ENCODE peak calls at places on chromosomes 3 and 15, in five cellular contexts. One of them, this sample, is unnamed.

GRCh38 chr3:46282696-46283095 is 40.4 kb downstream of the CCR3 start:
- DNase-seq in esophagus squamous epithelium: no peak
- DNase-seq in lung: no peak
- DNase-seq in body of pancreas: no peak
- DNase-seq in GM13977: no peak
- DNase-seq in this sample: no peak

GRCh38 chr15:93983501-93983900 is 247.9 kb upstream of the MCTP2 start:
- DNase-seq in lung: no peak
- DNase-seq in esophagus squamous epithelium: no peak
- DNase-seq in body of pancreas: no peak
- DNase-seq in GM13977: no peak
- DNase-seq in this sample: no peak

GRCh38 chr3:76429536-76430177 is 610.2 kb upstream of the ROBO2 start:
- DNase-seq in esophagus squamous epithelium: no peak
- DNase-seq in body of pancreas: no peak
- DNase-seq in GM13977: no peak
- DNase-seq in lung: no peak
- DNase-seq in this sample: no peak

GRCh38 chr15:70792171-70792573 is 28.8 kb upstream of the UACA start:
- DNase-seq in body of pancreas: no peak
- DNase-seq in GM13977: no peak
- DNase-seq in lung: no peak
- DNase-seq in esophagus squamous epithelium: no peak
- DNase-seq in this sample: no peak

GRCh38 chr3:11713171-11713570 is 69.5 kb upstream of the VGLL4 start:
- DNase-seq in lung: no peak
- DNase-seq in body of pancreas: no peak
- DNase-seq in esophagus squamous epithelium: no peak
- DNase-seq in GM13977: no peak
- DNase-seq in this sample: no peak

GRCh38 chr3:13582366-13583250 is 33.7 kb downstream of the FBLN2 start:
- DNase-seq in GM13977: no peak
- DNase-seq in esophagus squamous epithelium: no peak
- DNase-seq in lung: no peak
- DNase-seq in body of pancreas: no peak
- DNase-seq in this sample: no peak

GRCh38 chr3:138165061-138165460 is 9.7 kb downstream of the DBR1 start:
- DNase-seq in GM13977: no peak
- DNase-seq in body of pancreas: no peak
- DNase-seq in lung: no peak
- DNase-seq in esophagus squamous epithelium: no peak
- DNase-seq in this sample: no peak

GRCh38 chr15:60721706-60722105 is 242.8 kb upstream of the ICE2 start:
- DNase-seq in esophagus squamous epithelium: no peak
- DNase-seq in lung: no peak
- DNase-seq in body of pancreas: no peak
- DNase-seq in GM13977: no peak
- DNase-seq in this sample: no peak

GRCh38 chr15:81098884-81099601 is 35.0 kb upstream of the CFAP161 start:
- DNase-seq in lung: peak
- DNase-seq in GM13977: no peak
- DNase-seq in esophagus squamous epithelium: no peak
- DNase-seq in body of pancreas: peak
- DNase-seq in this sample: peak

GRCh38 chr3:81998139-81998755 is 236.8 kb upstream of the GBE1 start:
- DNase-seq in lung: no peak
- DNase-seq in body of pancreas: peak
- DNase-seq in GM13977: no peak
- DNase-seq in esophagus squamous epithelium: no peak
- DNase-seq in this sample: no peak

GRCh38 chr3:142117052-142117451 is 32.3 kb downstream of the TFDP2 start:
- DNase-seq in lung: no peak
- DNase-seq in body of pancreas: no peak
- DNase-seq in GM13977: no peak
- DNase-seq in esophagus squamous epithelium: no peak
- DNase-seq in this sample: no peak

GRCh38 chr3:33612641-33613040 is 105.4 kb downstream of the CLASP2 start:
- DNase-seq in lung: no peak
- DNase-seq in body of pancreas: no peak
- DNase-seq in GM13977: no peak
- DNase-seq in esophagus squamous epithelium: no peak
- DNase-seq in this sample: no peak

GRCh38 chr3:193605876-193606275 is 12.9 kb downstream of the OPA1 start:
- DNase-seq in body of pancreas: peak
- DNase-seq in lung: peak
- DNase-seq in esophagus squamous epithelium: no peak
- DNase-seq in GM13977: peak
- DNase-seq in this sample: peak

GRCh38 chr15:82570721-82571519 is 30.7 kb upstream of the RPS17 start:
- DNase-seq in body of pancreas: no peak
- DNase-seq in lung: no peak
- DNase-seq in esophagus squamous epithelium: no peak
- DNase-seq in GM13977: no peak
- DNase-seq in this sample: no peak

GRCh38 chr15:82129769-82130168 is 84.0 kb upstream of the MEX3B start:
- DNase-seq in body of pancreas: no peak
- DNase-seq in GM13977: no peak
- DNase-seq in esophagus squamous epithelium: no peak
- DNase-seq in lung: no peak
- DNase-seq in this sample: no peak

GRCh38 chr3:183392166-183393034 is 36.0 kb downstream of the MCF2L2 start:
- DNase-seq in lung: no peak
- DNase-seq in esophagus squamous epithelium: no peak
- DNase-seq in body of pancreas: no peak
- DNase-seq in GM13977: no peak
- DNase-seq in this sample: no peak

GRCh38 chr3:189239616-189240015 is 67.8 kb downstream of the TPRG1 start:
- DNase-seq in GM13977: no peak
- DNase-seq in esophagus squamous epithelium: no peak
- DNase-seq in lung: no peak
- DNase-seq in body of pancreas: no peak
- DNase-seq in this sample: no peak

GRCh38 chr3:39433642-39434041 is 27.1 kb downstream of the RPSA start:
- DNase-seq in esophagus squamous epithelium: no peak
- DNase-seq in body of pancreas: no peak
- DNase-seq in lung: no peak
- DNase-seq in GM13977: no peak
- DNase-seq in this sample: no peak

GRCh38 chr3:40885423-40885822 is 313.9 kb upstream of the CTNNB1 start:
- DNase-seq in GM13977: no peak
- DNase-seq in body of pancreas: no peak
- DNase-seq in esophagus squamous epithelium: no peak
- DNase-seq in lung: no peak
- DNase-seq in this sample: no peak

GRCh38 chr3:113255100-113255853 is 43.9 kb downstream of the BOC start:
- DNase-seq in lung: no peak
- DNase-seq in GM13977: no peak
- DNase-seq in body of pancreas: no peak
- DNase-seq in esophagus squamous epithelium: no peak
- DNase-seq in this sample: no peak

GRCh38 chr3:113255854-113256615 is 44.7 kb downstream of the BOC start:
- DNase-seq in GM13977: no peak
- DNase-seq in esophagus squamous epithelium: no peak
- DNase-seq in lung: no peak
- DNase-seq in body of pancreas: no peak
- DNase-seq in this sample: no peak

GRCh38 chr3:113260980-113261920 is 49.9 kb downstream of the BOC start:
- DNase-seq in lung: no peak
- DNase-seq in body of pancreas: no peak
- DNase-seq in GM13977: no peak
- DNase-seq in esophagus squamous epithelium: no peak
- DNase-seq in this sample: no peak

GRCh38 chr3:113261996-113262665 is 50.8 kb downstream of the BOC start:
- DNase-seq in lung: no peak
- DNase-seq in body of pancreas: peak
- DNase-seq in esophagus squamous epithelium: no peak
- DNase-seq in GM13977: no peak
- DNase-seq in this sample: no peak

DNA sequence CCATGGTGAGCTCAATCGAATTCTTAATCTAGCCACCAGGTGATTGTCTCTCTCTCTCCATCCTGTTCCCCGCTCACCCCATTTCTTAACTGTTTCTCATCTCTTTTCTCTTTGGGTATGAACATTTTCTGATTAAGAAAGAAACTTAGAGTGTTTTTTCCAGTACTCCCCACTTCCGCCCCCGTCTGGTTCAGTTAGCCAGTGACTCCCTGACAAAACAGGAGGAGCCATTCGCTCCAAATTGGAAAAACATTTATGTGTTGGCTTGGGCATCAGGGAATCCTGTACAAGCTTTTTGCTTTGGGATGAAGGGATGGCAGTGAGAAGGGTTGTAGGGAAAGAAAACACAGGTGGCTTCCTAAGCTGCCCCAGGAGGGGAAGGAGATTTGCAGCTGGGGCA is 47.0 kb downstream of the BOC start:
- DNase-seq in GM13977: no peak
- DNase-seq in esophagus squamous epithelium: no peak
- DNase-seq in lung: no peak
- DNase-seq in body of pancreas: no peak
- DNase-seq in this sample: no peak
- TF ChIP-seq CTCF in GM13977: no peak
- TF ChIP-seq CTCF in esophagus squamous epithelium: no peak
- TF ChIP-seq CTCF in lung: no peak
- TF ChIP-seq CTCF in body of pancreas: no peak
- TF ChIP-seq CTCF in this sample: no peak

DNA sequence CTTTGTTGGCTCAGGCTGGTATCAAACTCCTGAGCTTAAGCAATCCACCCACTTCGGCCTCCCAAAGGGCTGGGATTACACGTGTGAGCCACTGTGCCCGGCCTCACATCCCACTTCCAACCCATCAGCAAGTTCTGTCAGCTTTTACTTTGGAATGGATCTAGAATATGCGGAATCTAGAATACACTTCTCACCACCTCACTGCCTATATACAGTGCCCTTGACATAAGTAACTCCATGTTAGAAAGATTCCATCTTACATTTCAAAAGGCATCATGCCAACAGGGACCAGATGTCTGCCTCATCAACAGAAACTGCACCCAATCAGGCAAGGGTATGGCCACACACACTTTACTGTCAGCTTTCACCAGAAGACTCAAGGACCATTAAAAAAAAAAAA is 9.9 kb upstream of the RBSN start:
- DNase-seq in esophagus squamous epithelium: no peak
- DNase-seq in body of pancreas: no peak
- DNase-seq in lung: no peak
- DNase-seq in GM13977: no peak
- DNase-seq in this sample: no peak
- TF ChIP-seq CTCF in esophagus squamous epithelium: no peak
- TF ChIP-seq CTCF in body of pancreas: no peak
- TF ChIP-seq CTCF in lung: no peak
- TF ChIP-seq CTCF in GM13977: no peak
- TF ChIP-seq CTCF in this sample: no peak

GRCh38 chr3:17047904-17048303 is 163.1 kb downstream of the PLCL2 start:
- DNase-seq in GM13977: no peak
- DNase-seq in lung: no peak
- DNase-seq in esophagus squamous epithelium: no peak
- DNase-seq in body of pancreas: no peak
- DNase-seq in this sample: no peak

GRCh38 chr3:17046623-17047022 is 161.9 kb downstream of the PLCL2 start:
- DNase-seq in lung: no peak
- DNase-seq in GM13977: no peak
- DNase-seq in body of pancreas: no peak
- DNase-seq in esophagus squamous epithelium: no peak
- DNase-seq in this sample: no peak

GRCh38 chr3:17052348-17052747 is 167.6 kb downstream of the PLCL2 start:
- DNase-seq in esophagus squamous epithelium: no peak
- DNase-seq in GM13977: no peak
- DNase-seq in body of pancreas: no peak
- DNase-seq in lung: no peak
- DNase-seq in this sample: no peak

GRCh38 chr3:17047162-17047561 is 162.4 kb downstream of the PLCL2 start:
- DNase-seq in body of pancreas: no peak
- DNase-seq in lung: no peak
- DNase-seq in GM13977: no peak
- DNase-seq in esophagus squamous epithelium: no peak
- DNase-seq in this sample: no peak

GRCh38 chr3:17050051-17050450 is 165.3 kb downstream of the PLCL2 start:
- DNase-seq in lung: no peak
- DNase-seq in body of pancreas: no peak
- DNase-seq in esophagus squamous epithelium: no peak
- DNase-seq in GM13977: no peak
- DNase-seq in this sample: no peak
- TF ChIP-seq CTCF in lung: no peak
- TF ChIP-seq CTCF in body of pancreas: no peak
- TF ChIP-seq CTCF in esophagus squamous epithelium: no peak
- TF ChIP-seq CTCF in GM13977: no peak
- TF ChIP-seq CTCF in this sample: no peak

DNA sequence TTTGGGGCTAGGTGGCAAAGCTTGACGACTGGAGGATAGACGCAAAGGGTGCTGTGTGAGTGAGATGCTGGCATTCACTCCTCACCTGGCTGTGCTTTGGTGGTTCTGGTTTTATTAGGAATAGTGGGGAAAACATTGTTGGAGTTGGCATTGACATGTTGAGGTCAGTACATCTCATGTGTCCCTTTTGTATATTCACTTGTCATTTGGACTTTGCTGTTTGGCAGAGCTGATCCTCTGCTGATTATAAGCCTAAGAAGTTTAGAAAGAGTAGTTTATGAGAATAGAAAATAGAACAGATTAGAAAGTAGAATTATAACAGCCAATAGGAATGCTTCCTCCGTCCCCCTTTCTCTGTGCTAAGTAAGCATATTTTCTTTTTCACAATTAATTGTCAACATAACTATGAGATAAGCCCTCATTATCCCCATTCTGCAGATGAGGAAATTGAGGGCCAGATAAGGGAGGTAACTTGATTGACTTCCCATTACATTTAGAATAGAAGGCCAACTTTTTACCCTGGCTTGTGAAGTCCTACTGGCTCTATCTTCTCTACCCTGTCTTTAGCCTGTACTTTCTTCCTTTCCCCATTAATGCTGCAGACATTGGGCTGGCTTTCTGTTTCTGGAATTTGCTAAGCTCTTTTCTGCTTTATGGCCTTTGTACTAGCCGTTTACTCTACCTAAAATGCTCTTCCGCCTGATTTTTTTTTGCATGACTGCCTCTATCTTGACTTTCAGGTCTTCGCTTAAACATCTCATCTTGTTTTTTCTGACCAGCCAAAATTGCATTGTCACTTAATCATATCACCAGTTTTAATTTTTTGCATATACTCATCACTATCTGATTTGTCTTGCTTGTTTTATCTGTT is 12.8 kb downstream of the ITPR1 start:
- DNase-seq in body of pancreas: no peak
- DNase-seq in lung: no peak
- DNase-seq in esophagus squamous epithelium: no peak
- DNase-seq in GM13977: no peak
- DNase-seq in this sample: no peak
- TF ChIP-seq CTCF in body of pancreas: no peak
- TF ChIP-seq CTCF in lung: no peak
- TF ChIP-seq CTCF in esophagus squamous epithelium: no peak
- TF ChIP-seq CTCF in GM13977: no peak
- TF ChIP-seq CTCF in this sample: no peak

This sample was measured in right atrium auricular region.